ENCODE peak calls at places on chromosomes 13 and 19, in six cellular contexts. One of them, this sample, is unnamed.

GRCh38 chr13:99626461-99627082 is 125.3 kb downstream of the TM9SF2 start:
- DNase-seq in activated CD8-positive, alpha-beta T cell treated with anti-CD3 and anti-CD28 coated beads, Interleukin-2, amount 10 ng/mL, durations not matched to agents 7 days and 5 days: no peak
- DNase-seq in breast epithelium: no peak
- DNase-seq in AG10803: peak
- DNase-seq in kidney glomerular epithelial cell: peak
- DNase-seq in activated CD4-positive, alpha-beta T cell treated with anti-CD3 and anti-CD28 coated beads, Interleukin-2, amount 50 U/mL, for 1 hour: no peak
- DNase-seq in this sample: no peak

GRCh38 chr13:98576963-98577822 is at the start of gene STK24:
- DNase-seq in activated CD8-positive, alpha-beta T cell treated with anti-CD3 and anti-CD28 coated beads, Interleukin-2, amount 10 ng/mL, durations not matched to agents 7 days and 5 days: peak
- DNase-seq in breast epithelium: peak
- DNase-seq in AG10803: peak
- DNase-seq in kidney glomerular epithelial cell: peak
- DNase-seq in activated CD4-positive, alpha-beta T cell treated with anti-CD3 and anti-CD28 coated beads, Interleukin-2, amount 50 U/mL, for 1 hour: peak
- DNase-seq in this sample: peak

GRCh38 chr19:18913466-18913865 is 5.7 kb downstream of the COPE start:
- DNase-seq in activated CD8-positive, alpha-beta T cell treated with anti-CD3 and anti-CD28 coated beads, Interleukin-2, amount 10 ng/mL, durations not matched to agents 7 days and 5 days: no peak
- DNase-seq in breast epithelium: no peak
- DNase-seq in AG10803: no peak
- DNase-seq in kidney glomerular epithelial cell: no peak
- DNase-seq in activated CD4-positive, alpha-beta T cell treated with anti-CD3 and anti-CD28 coated beads, Interleukin-2, amount 50 U/mL, for 1 hour: no peak
- DNase-seq in this sample: no peak

GRCh38 chr19:48926909-48927308 is 6.6 kb upstream of the DHDH start:
- DNase-seq in activated CD8-positive, alpha-beta T cell treated with anti-CD3 and anti-CD28 coated beads, Interleukin-2, amount 10 ng/mL, durations not matched to agents 7 days and 5 days: no peak
- DNase-seq in breast epithelium: peak
- DNase-seq in AG10803: peak
- DNase-seq in kidney glomerular epithelial cell: peak
- DNase-seq in activated CD4-positive, alpha-beta T cell treated with anti-CD3 and anti-CD28 coated beads, Interleukin-2, amount 50 U/mL, for 1 hour: no peak
- DNase-seq in this sample: no peak

GRCh38 chr13:74045583-74045982 is 88.6 kb downstream of the KLF12 start:
- DNase-seq in activated CD8-positive, alpha-beta T cell treated with anti-CD3 and anti-CD28 coated beads, Interleukin-2, amount 10 ng/mL, durations not matched to agents 7 days and 5 days: no peak
- DNase-seq in breast epithelium: no peak
- DNase-seq in AG10803: no peak
- DNase-seq in kidney glomerular epithelial cell: no peak
- DNase-seq in activated CD4-positive, alpha-beta T cell treated with anti-CD3 and anti-CD28 coated beads, Interleukin-2, amount 50 U/mL, for 1 hour: no peak
- DNase-seq in this sample: no peak

GRCh38 chr13:104750377-104750776 is 1684.2 kb upstream of the SLC10A2 start:
- DNase-seq in activated CD8-positive, alpha-beta T cell treated with anti-CD3 and anti-CD28 coated beads, Interleukin-2, amount 10 ng/mL, durations not matched to agents 7 days and 5 days: no peak
- DNase-seq in breast epithelium: no peak
- DNase-seq in AG10803: no peak
- DNase-seq in kidney glomerular epithelial cell: peak
- DNase-seq in activated CD4-positive, alpha-beta T cell treated with anti-CD3 and anti-CD28 coated beads, Interleukin-2, amount 50 U/mL, for 1 hour: no peak
- DNase-seq in this sample: no peak

GRCh38 chr19:20912973-20913372 is 10.1 kb upstream of the ZNF85 start:
- DNase-seq in activated CD8-positive, alpha-beta T cell treated with anti-CD3 and anti-CD28 coated beads, Interleukin-2, amount 10 ng/mL, durations not matched to agents 7 days and 5 days: no peak
- DNase-seq in breast epithelium: no peak
- DNase-seq in AG10803: no peak
- DNase-seq in kidney glomerular epithelial cell: no peak
- DNase-seq in activated CD4-positive, alpha-beta T cell treated with anti-CD3 and anti-CD28 coated beads, Interleukin-2, amount 50 U/mL, for 1 hour: no peak
- DNase-seq in this sample: no peak

GRCh38 chr13:34040863-34041262 is 222.9 kb downstream of the RFC3 start:
- DNase-seq in activated CD8-positive, alpha-beta T cell treated with anti-CD3 and anti-CD28 coated beads, Interleukin-2, amount 10 ng/mL, durations not matched to agents 7 days and 5 days: no peak
- DNase-seq in breast epithelium: no peak
- DNase-seq in AG10803: no peak
- DNase-seq in kidney glomerular epithelial cell: no peak
- DNase-seq in activated CD4-positive, alpha-beta T cell treated with anti-CD3 and anti-CD28 coated beads, Interleukin-2, amount 50 U/mL, for 1 hour: no peak
- DNase-seq in this sample: no peak

GRCh38 chr19:33022472-33023116 is 42.1 kb downstream of the RHPN2 start:
- DNase-seq in activated CD8-positive, alpha-beta T cell treated with anti-CD3 and anti-CD28 coated beads, Interleukin-2, amount 10 ng/mL, durations not matched to agents 7 days and 5 days: no peak
- DNase-seq in breast epithelium: no peak
- DNase-seq in AG10803: no peak
- DNase-seq in kidney glomerular epithelial cell: no peak
- DNase-seq in activated CD4-positive, alpha-beta T cell treated with anti-CD3 and anti-CD28 coated beads, Interleukin-2, amount 50 U/mL, for 1 hour: no peak
- DNase-seq in this sample: no peak

GRCh38 chr19:18743281-18743825 is 47.8 kb downstream of the COMP start:
- DNase-seq in activated CD8-positive, alpha-beta T cell treated with anti-CD3 and anti-CD28 coated beads, Interleukin-2, amount 10 ng/mL, durations not matched to agents 7 days and 5 days: no peak
- DNase-seq in breast epithelium: no peak
- DNase-seq in AG10803: no peak
- DNase-seq in kidney glomerular epithelial cell: no peak
- DNase-seq in activated CD4-positive, alpha-beta T cell treated with anti-CD3 and anti-CD28 coated beads, Interleukin-2, amount 50 U/mL, for 1 hour: no peak
- DNase-seq in this sample: no peak

GRCh38 chr19:47633996-47634395 is 25.1 kb downstream of the BICRA start:
- DNase-seq in activated CD8-positive, alpha-beta T cell treated with anti-CD3 and anti-CD28 coated beads, Interleukin-2, amount 10 ng/mL, durations not matched to agents 7 days and 5 days: no peak
- DNase-seq in breast epithelium: no peak
- DNase-seq in AG10803: no peak
- DNase-seq in kidney glomerular epithelial cell: no peak
- DNase-seq in activated CD4-positive, alpha-beta T cell treated with anti-CD3 and anti-CD28 coated beads, Interleukin-2, amount 50 U/mL, for 1 hour: no peak
- DNase-seq in this sample: no peak

GRCh38 chr13:99086869-99087129 is 108.9 kb upstream of the DOCK9 start:
- DNase-seq in activated CD8-positive, alpha-beta T cell treated with anti-CD3 and anti-CD28 coated beads, Interleukin-2, amount 10 ng/mL, durations not matched to agents 7 days and 5 days: peak
- DNase-seq in breast epithelium: no peak
- DNase-seq in AG10803: no peak
- DNase-seq in kidney glomerular epithelial cell: no peak
- DNase-seq in activated CD4-positive, alpha-beta T cell treated with anti-CD3 and anti-CD28 coated beads, Interleukin-2, amount 50 U/mL, for 1 hour: peak
- DNase-seq in this sample: peak

GRCh38 chr13:40149611-40150283 is 494.3 kb downstream of the COG6 start:
- DNase-seq in activated CD8-positive, alpha-beta T cell treated with anti-CD3 and anti-CD28 coated beads, Interleukin-2, amount 10 ng/mL, durations not matched to agents 7 days and 5 days: no peak
- DNase-seq in breast epithelium: no peak
- DNase-seq in AG10803: peak
- DNase-seq in kidney glomerular epithelial cell: peak
- DNase-seq in activated CD4-positive, alpha-beta T cell treated with anti-CD3 and anti-CD28 coated beads, Interleukin-2, amount 50 U/mL, for 1 hour: no peak
- DNase-seq in this sample: no peak

GRCh38 chr19:16002985-16003384 is 54.2 kb downstream of the OR10H4 start:
- DNase-seq in activated CD8-positive, alpha-beta T cell treated with anti-CD3 and anti-CD28 coated beads, Interleukin-2, amount 10 ng/mL, durations not matched to agents 7 days and 5 days: no peak
- DNase-seq in breast epithelium: no peak
- DNase-seq in AG10803: no peak
- DNase-seq in kidney glomerular epithelial cell: no peak
- DNase-seq in activated CD4-positive, alpha-beta T cell treated with anti-CD3 and anti-CD28 coated beads, Interleukin-2, amount 50 U/mL, for 1 hour: no peak
- DNase-seq in this sample: no peak

GRCh38 chr19:30330266-30330665 is 41.9 kb upstream of the ZNF536 start:
- DNase-seq in activated CD8-positive, alpha-beta T cell treated with anti-CD3 and anti-CD28 coated beads, Interleukin-2, amount 10 ng/mL, durations not matched to agents 7 days and 5 days: no peak
- DNase-seq in breast epithelium: no peak
- DNase-seq in AG10803: no peak
- DNase-seq in kidney glomerular epithelial cell: no peak
- DNase-seq in activated CD4-positive, alpha-beta T cell treated with anti-CD3 and anti-CD28 coated beads, Interleukin-2, amount 50 U/mL, for 1 hour: no peak
- DNase-seq in this sample: no peak

GRCh38 chr13:34430294-34430693 is 511.8 kb upstream of the NBEA start:
- DNase-seq in activated CD8-positive, alpha-beta T cell treated with anti-CD3 and anti-CD28 coated beads, Interleukin-2, amount 10 ng/mL, durations not matched to agents 7 days and 5 days: no peak
- DNase-seq in breast epithelium: no peak
- DNase-seq in AG10803: peak
- DNase-seq in kidney glomerular epithelial cell: no peak
- DNase-seq in activated CD4-positive, alpha-beta T cell treated with anti-CD3 and anti-CD28 coated beads, Interleukin-2, amount 50 U/mL, for 1 hour: no peak
- DNase-seq in this sample: no peak

GRCh38 chr19:50647879-50648615 is 1.2 kb upstream of the C19orf81 start:
- DNase-seq in activated CD8-positive, alpha-beta T cell treated with anti-CD3 and anti-CD28 coated beads, Interleukin-2, amount 10 ng/mL, durations not matched to agents 7 days and 5 days: no peak
- DNase-seq in breast epithelium: no peak
- DNase-seq in AG10803: no peak
- DNase-seq in kidney glomerular epithelial cell: no peak
- DNase-seq in activated CD4-positive, alpha-beta T cell treated with anti-CD3 and anti-CD28 coated beads, Interleukin-2, amount 50 U/mL, for 1 hour: no peak
- DNase-seq in this sample: no peak

GRCh38 chr13:46489586-46490023 is 63.4 kb upstream of the LRCH1 start:
- DNase-seq in activated CD8-positive, alpha-beta T cell treated with anti-CD3 and anti-CD28 coated beads, Interleukin-2, amount 10 ng/mL, durations not matched to agents 7 days and 5 days: no peak
- DNase-seq in breast epithelium: no peak
- DNase-seq in AG10803: peak
- DNase-seq in kidney glomerular epithelial cell: peak
- DNase-seq in activated CD4-positive, alpha-beta T cell treated with anti-CD3 and anti-CD28 coated beads, Interleukin-2, amount 50 U/mL, for 1 hour: no peak
- DNase-seq in this sample: no peak

GRCh38 chr13:51874651-51875050 is 12.9 kb downstream of the CCDC70 start:
- DNase-seq in activated CD8-positive, alpha-beta T cell treated with anti-CD3 and anti-CD28 coated beads, Interleukin-2, amount 10 ng/mL, durations not matched to agents 7 days and 5 days: peak
- DNase-seq in breast epithelium: no peak
- DNase-seq in AG10803: no peak
- DNase-seq in kidney glomerular epithelial cell: no peak
- DNase-seq in activated CD4-positive, alpha-beta T cell treated with anti-CD3 and anti-CD28 coated beads, Interleukin-2, amount 50 U/mL, for 1 hour: no peak
- DNase-seq in this sample: no peak

GRCh38 chr19:39971380-39971841 is 446 bp downstream of the PSMC4 start:
- DNase-seq in activated CD8-positive, alpha-beta T cell treated with anti-CD3 and anti-CD28 coated beads, Interleukin-2, amount 10 ng/mL, durations not matched to agents 7 days and 5 days: no peak
- DNase-seq in breast epithelium: no peak
- DNase-seq in AG10803: no peak
- DNase-seq in kidney glomerular epithelial cell: no peak
- DNase-seq in activated CD4-positive, alpha-beta T cell treated with anti-CD3 and anti-CD28 coated beads, Interleukin-2, amount 50 U/mL, for 1 hour: no peak
- DNase-seq in this sample: no peak

GRCh38 chr13:29446016-29446415 is 149.5 kb downstream of the SLC7A1 start:
- DNase-seq in activated CD8-positive, alpha-beta T cell treated with anti-CD3 and anti-CD28 coated beads, Interleukin-2, amount 10 ng/mL, durations not matched to agents 7 days and 5 days: no peak
- DNase-seq in breast epithelium: no peak
- DNase-seq in AG10803: no peak
- DNase-seq in kidney glomerular epithelial cell: no peak
- DNase-seq in activated CD4-positive, alpha-beta T cell treated with anti-CD3 and anti-CD28 coated beads, Interleukin-2, amount 50 U/mL, for 1 hour: no peak
- DNase-seq in this sample: no peak

GRCh38 chr13:32446778-32447465 is 19.0 kb upstream of the N4BP2L1 start:
- DNase-seq in activated CD8-positive, alpha-beta T cell treated with anti-CD3 and anti-CD28 coated beads, Interleukin-2, amount 10 ng/mL, durations not matched to agents 7 days and 5 days: no peak
- DNase-seq in breast epithelium: no peak
- DNase-seq in AG10803: no peak
- DNase-seq in kidney glomerular epithelial cell: no peak
- DNase-seq in activated CD4-positive, alpha-beta T cell treated with anti-CD3 and anti-CD28 coated beads, Interleukin-2, amount 50 U/mL, for 1 hour: no peak
- DNase-seq in this sample: no peak

GRCh38 chr13:45696610-45697226 is 5.4 kb upstream of the CBY2 start:
- DNase-seq in activated CD8-positive, alpha-beta T cell treated with anti-CD3 and anti-CD28 coated beads, Interleukin-2, amount 10 ng/mL, durations not matched to agents 7 days and 5 days: no peak
- DNase-seq in breast epithelium: no peak
- DNase-seq in AG10803: no peak
- DNase-seq in kidney glomerular epithelial cell: no peak
- DNase-seq in activated CD4-positive, alpha-beta T cell treated with anti-CD3 and anti-CD28 coated beads, Interleukin-2, amount 50 U/mL, for 1 hour: no peak
- DNase-seq in this sample: no peak

GRCh38 chr13:39052944-39053343 is 14.7 kb downstream of the NHLRC3 start:
- DNase-seq in activated CD8-positive, alpha-beta T cell treated with anti-CD3 and anti-CD28 coated beads, Interleukin-2, amount 10 ng/mL, durations not matched to agents 7 days and 5 days: no peak
- DNase-seq in breast epithelium: no peak
- DNase-seq in AG10803: no peak
- DNase-seq in kidney glomerular epithelial cell: no peak
- DNase-seq in activated CD4-positive, alpha-beta T cell treated with anti-CD3 and anti-CD28 coated beads, Interleukin-2, amount 50 U/mL, for 1 hour: no peak
- DNase-seq in this sample: no peak

GRCh38 chr13:113538689-113539058 is 45.9 kb upstream of the TFDP1 start:
- DNase-seq in activated CD8-positive, alpha-beta T cell treated with anti-CD3 and anti-CD28 coated beads, Interleukin-2, amount 10 ng/mL, durations not matched to agents 7 days and 5 days: no peak
- DNase-seq in breast epithelium: no peak
- DNase-seq in AG10803: no peak
- DNase-seq in kidney glomerular epithelial cell: no peak
- DNase-seq in activated CD4-positive, alpha-beta T cell treated with anti-CD3 and anti-CD28 coated beads, Interleukin-2, amount 50 U/mL, for 1 hour: no peak
- DNase-seq in this sample: no peak

GRCh38 chr13:26561636-26562537 is 4.4 kb downstream of the WASF3 start:
- DNase-seq in activated CD8-positive, alpha-beta T cell treated with anti-CD3 and anti-CD28 coated beads, Interleukin-2, amount 10 ng/mL, durations not matched to agents 7 days and 5 days: no peak
- DNase-seq in breast epithelium: no peak
- DNase-seq in AG10803: peak
- DNase-seq in kidney glomerular epithelial cell: peak
- DNase-seq in activated CD4-positive, alpha-beta T cell treated with anti-CD3 and anti-CD28 coated beads, Interleukin-2, amount 50 U/mL, for 1 hour: no peak
- DNase-seq in this sample: no peak

GRCh38 chr13:114017028-114017630 is 43.3 kb upstream of the C13orf46 start:
- DNase-seq in activated CD8-positive, alpha-beta T cell treated with anti-CD3 and anti-CD28 coated beads, Interleukin-2, amount 10 ng/mL, durations not matched to agents 7 days and 5 days: no peak
- DNase-seq in breast epithelium: no peak
- DNase-seq in AG10803: peak
- DNase-seq in kidney glomerular epithelial cell: no peak
- DNase-seq in activated CD4-positive, alpha-beta T cell treated with anti-CD3 and anti-CD28 coated beads, Interleukin-2, amount 50 U/mL, for 1 hour: no peak
- DNase-seq in this sample: no peak

GRCh38 chr19:1468274-1469199 is 10.5 kb downstream of the C19orf25 start:
- DNase-seq in activated CD8-positive, alpha-beta T cell treated with anti-CD3 and anti-CD28 coated beads, Interleukin-2, amount 10 ng/mL, durations not matched to agents 7 days and 5 days: no peak
- DNase-seq in breast epithelium: no peak
- DNase-seq in AG10803: peak
- DNase-seq in kidney glomerular epithelial cell: no peak
- DNase-seq in activated CD4-positive, alpha-beta T cell treated with anti-CD3 and anti-CD28 coated beads, Interleukin-2, amount 50 U/mL, for 1 hour: no peak
- DNase-seq in this sample: no peak

GRCh38 chr19:40443131-40443929 is 805 bp downstream of the SERTAD3 start:
- DNase-seq in activated CD8-positive, alpha-beta T cell treated with anti-CD3 and anti-CD28 coated beads, Interleukin-2, amount 10 ng/mL, durations not matched to agents 7 days and 5 days: peak
- DNase-seq in breast epithelium: peak
- DNase-seq in AG10803: peak
- DNase-seq in kidney glomerular epithelial cell: peak
- DNase-seq in activated CD4-positive, alpha-beta T cell treated with anti-CD3 and anti-CD28 coated beads, Interleukin-2, amount 50 U/mL, for 1 hour: peak
- DNase-seq in this sample: peak

GRCh38 chr13:33331962-33332361 is 46.4 kb upstream of the STARD13 start:
- DNase-seq in activated CD8-positive, alpha-beta T cell treated with anti-CD3 and anti-CD28 coated beads, Interleukin-2, amount 10 ng/mL, durations not matched to agents 7 days and 5 days: no peak
- DNase-seq in breast epithelium: no peak
- DNase-seq in AG10803: no peak
- DNase-seq in kidney glomerular epithelial cell: no peak
- DNase-seq in activated CD4-positive, alpha-beta T cell treated with anti-CD3 and anti-CD28 coated beads, Interleukin-2, amount 50 U/mL, for 1 hour: no peak
- DNase-seq in this sample: no peak

GRCh38 chr19:50717891-50718254 is 1.7 kb downstream of the SHANK1 start:
- DNase-seq in activated CD8-positive, alpha-beta T cell treated with anti-CD3 and anti-CD28 coated beads, Interleukin-2, amount 10 ng/mL, durations not matched to agents 7 days and 5 days: no peak
- DNase-seq in breast epithelium: no peak
- DNase-seq in AG10803: no peak
- DNase-seq in kidney glomerular epithelial cell: no peak
- DNase-seq in activated CD4-positive, alpha-beta T cell treated with anti-CD3 and anti-CD28 coated beads, Interleukin-2, amount 50 U/mL, for 1 hour: no peak
- DNase-seq in this sample: no peak

GRCh38 chr13:98976338-98976737 is 1.5 kb downstream of the DOCK9 start:
- DNase-seq in activated CD8-positive, alpha-beta T cell treated with anti-CD3 and anti-CD28 coated beads, Interleukin-2, amount 10 ng/mL, durations not matched to agents 7 days and 5 days: no peak
- DNase-seq in breast epithelium: no peak
- DNase-seq in AG10803: peak
- DNase-seq in kidney glomerular epithelial cell: no peak
- DNase-seq in activated CD4-positive, alpha-beta T cell treated with anti-CD3 and anti-CD28 coated beads, Interleukin-2, amount 50 U/mL, for 1 hour: no peak
- DNase-seq in this sample: no peak

GRCh38 chr19:1609680-1610474 is 4.6 kb upstream of the UQCR11 start:
- DNase-seq in activated CD8-positive, alpha-beta T cell treated with anti-CD3 and anti-CD28 coated beads, Interleukin-2, amount 10 ng/mL, durations not matched to agents 7 days and 5 days: no peak
- DNase-seq in breast epithelium: no peak
- DNase-seq in AG10803: no peak
- DNase-seq in kidney glomerular epithelial cell: no peak
- DNase-seq in activated CD4-positive, alpha-beta T cell treated with anti-CD3 and anti-CD28 coated beads, Interleukin-2, amount 50 U/mL, for 1 hour: no peak
- DNase-seq in this sample: no peak

GRCh38 chr13:113816248-113816924 is 47.5 kb downstream of the GAS6 start:
- DNase-seq in activated CD8-positive, alpha-beta T cell treated with anti-CD3 and anti-CD28 coated beads, Interleukin-2, amount 10 ng/mL, durations not matched to agents 7 days and 5 days: no peak
- DNase-seq in breast epithelium: no peak
- DNase-seq in AG10803: no peak
- DNase-seq in kidney glomerular epithelial cell: no peak
- DNase-seq in activated CD4-positive, alpha-beta T cell treated with anti-CD3 and anti-CD28 coated beads, Interleukin-2, amount 50 U/mL, for 1 hour: no peak
- DNase-seq in this sample: no peak

GRCh38 chr13:26050568-26051230 is 1.1 kb downstream of the SHISA2 start:
- DNase-seq in activated CD8-positive, alpha-beta T cell treated with anti-CD3 and anti-CD28 coated beads, Interleukin-2, amount 10 ng/mL, durations not matched to agents 7 days and 5 days: no peak
- DNase-seq in breast epithelium: no peak
- DNase-seq in AG10803: no peak
- DNase-seq in kidney glomerular epithelial cell: no peak
- DNase-seq in activated CD4-positive, alpha-beta T cell treated with anti-CD3 and anti-CD28 coated beads, Interleukin-2, amount 50 U/mL, for 1 hour: no peak
- DNase-seq in this sample: no peak

GRCh38 chr13:110702591-110703526 is 3.1 kb downstream of the CARS2 start:
- DNase-seq in activated CD8-positive, alpha-beta T cell treated with anti-CD3 and anti-CD28 coated beads, Interleukin-2, amount 10 ng/mL, durations not matched to agents 7 days and 5 days: no peak
- DNase-seq in breast epithelium: no peak
- DNase-seq in AG10803: no peak
- DNase-seq in kidney glomerular epithelial cell: no peak
- DNase-seq in activated CD4-positive, alpha-beta T cell treated with anti-CD3 and anti-CD28 coated beads, Interleukin-2, amount 50 U/mL, for 1 hour: no peak
- DNase-seq in this sample: no peak

GRCh38 chr13:22505489-22505888 is 675.3 kb upstream of the SGCG start:
- DNase-seq in activated CD8-positive, alpha-beta T cell treated with anti-CD3 and anti-CD28 coated beads, Interleukin-2, amount 10 ng/mL, durations not matched to agents 7 days and 5 days: no peak
- DNase-seq in breast epithelium: no peak
- DNase-seq in AG10803: peak
- DNase-seq in kidney glomerular epithelial cell: peak
- DNase-seq in activated CD4-positive, alpha-beta T cell treated with anti-CD3 and anti-CD28 coated beads, Interleukin-2, amount 50 U/mL, for 1 hour: no peak
- DNase-seq in this sample: no peak

GRCh38 chr13:73106513-73107214 is 47.9 kb downstream of the KLF5 start:
- DNase-seq in activated CD8-positive, alpha-beta T cell treated with anti-CD3 and anti-CD28 coated beads, Interleukin-2, amount 10 ng/mL, durations not matched to agents 7 days and 5 days: no peak
- DNase-seq in breast epithelium: no peak
- DNase-seq in AG10803: no peak
- DNase-seq in kidney glomerular epithelial cell: no peak
- DNase-seq in activated CD4-positive, alpha-beta T cell treated with anti-CD3 and anti-CD28 coated beads, Interleukin-2, amount 50 U/mL, for 1 hour: no peak
- DNase-seq in this sample: no peak